ENCODE peak calls at places on chromosome 14, in four cellular contexts. One of them, this sample, is unnamed.

GRCh38 chr14:79464468-79464867 is 746.8 kb downstream of the DIO2 start:
- DNase-seq in foreskin fibroblast: no peak
- DNase-seq in right lobe of liver: no peak
- DNase-seq in GM06990: no peak
- DNase-seq in this sample: no peak

GRCh38 chr14:103099733-103100280 is 5.3 kb downstream of the EXOC3L4 start:
- DNase-seq in foreskin fibroblast: no peak
- DNase-seq in right lobe of liver: peak
- DNase-seq in GM06990: no peak
- DNase-seq in this sample: no peak

GRCh38 chr14:82951171-82951570 is 1417.5 kb upstream of the SEL1L start:
- DNase-seq in foreskin fibroblast: no peak
- DNase-seq in right lobe of liver: no peak
- DNase-seq in GM06990: no peak
- DNase-seq in this sample: no peak

GRCh38 chr14:53850714-53851296 is 105.8 kb downstream of the BMP4 start:
- DNase-seq in foreskin fibroblast: peak
- DNase-seq in right lobe of liver: no peak
- DNase-seq in GM06990: no peak
- DNase-seq in this sample: peak

GRCh38 chr14:50741571-50741970 is 73.5 kb upstream of the SAV1 start:
- DNase-seq in foreskin fibroblast: peak
- DNase-seq in right lobe of liver: no peak
- DNase-seq in GM06990: peak
- DNase-seq in this sample: peak

GRCh38 chr14:65565948-65566347 is 153.4 kb downstream of the FUT8 start:
- DNase-seq in foreskin fibroblast: peak
- DNase-seq in right lobe of liver: no peak
- DNase-seq in GM06990: no peak
- DNase-seq in this sample: no peak

GRCh38 chr14:100078997-100079561 is 13.9 kb downstream of the EVL start:
- DNase-seq in foreskin fibroblast: peak
- DNase-seq in right lobe of liver: no peak
- DNase-seq in GM06990: no peak
- DNase-seq in this sample: no peak

GRCh38 chr14:35847636-35848035 is 21.5 kb downstream of the BRMS1L start:
- DNase-seq in foreskin fibroblast: no peak
- DNase-seq in right lobe of liver: no peak
- DNase-seq in GM06990: no peak
- DNase-seq in this sample: no peak

GRCh38 chr14:80930836-80931389 is 10.6 kb downstream of the CEP128 start:
- DNase-seq in foreskin fibroblast: peak
- DNase-seq in right lobe of liver: no peak
- DNase-seq in GM06990: peak
- DNase-seq in this sample: peak

GRCh38 chr14:61571931-61572330 is 123.4 kb upstream of the HIF1A start:
- DNase-seq in foreskin fibroblast: no peak
- DNase-seq in right lobe of liver: peak
- DNase-seq in GM06990: no peak
- DNase-seq in this sample: no peak

GRCh38 chr14:75222208-75222701 is 45.8 kb upstream of the TMED10 start:
- DNase-seq in foreskin fibroblast: peak
- DNase-seq in right lobe of liver: no peak
- DNase-seq in GM06990: peak
- DNase-seq in this sample: peak

GRCh38 chr14:28776482-28777266 is 10.1 kb downstream of the FOXG1 start:
- DNase-seq in foreskin fibroblast: no peak
- DNase-seq in right lobe of liver: no peak
- DNase-seq in GM06990: no peak
- DNase-seq in this sample: no peak

GRCh38 chr14:26694521-26694920 is 96.7 kb upstream of the NOVA1 start:
- DNase-seq in foreskin fibroblast: no peak
- DNase-seq in right lobe of liver: no peak
- DNase-seq in GM06990: no peak
- DNase-seq in this sample: no peak

GRCh38 chr14:42323426-42323825 is 716.8 kb downstream of the LRFN5 start:
- DNase-seq in foreskin fibroblast: no peak
- DNase-seq in right lobe of liver: no peak
- DNase-seq in GM06990: no peak
- DNase-seq in this sample: no peak

GRCh38 chr14:91342243-91342760 is 75.3 kb downstream of the CCDC88C start:
- DNase-seq in foreskin fibroblast: no peak
- DNase-seq in right lobe of liver: no peak
- DNase-seq in GM06990: no peak
- DNase-seq in this sample: no peak

GRCh38 chr14:91341331-91342242 is 76.0 kb downstream of the CCDC88C start:
- DNase-seq in foreskin fibroblast: no peak
- DNase-seq in right lobe of liver: no peak
- DNase-seq in GM06990: no peak
- DNase-seq in this sample: no peak

GRCh38 chr14:91344107-91344506 is 73.5 kb downstream of the CCDC88C start:
- DNase-seq in foreskin fibroblast: no peak
- DNase-seq in right lobe of liver: no peak
- DNase-seq in GM06990: no peak
- DNase-seq in this sample: no peak

GRCh38 chr14:91339606-91340369 is 77.8 kb downstream of the CCDC88C start:
- DNase-seq in foreskin fibroblast: no peak
- DNase-seq in right lobe of liver: no peak
- DNase-seq in GM06990: no peak
- DNase-seq in this sample: no peak

DNA sequence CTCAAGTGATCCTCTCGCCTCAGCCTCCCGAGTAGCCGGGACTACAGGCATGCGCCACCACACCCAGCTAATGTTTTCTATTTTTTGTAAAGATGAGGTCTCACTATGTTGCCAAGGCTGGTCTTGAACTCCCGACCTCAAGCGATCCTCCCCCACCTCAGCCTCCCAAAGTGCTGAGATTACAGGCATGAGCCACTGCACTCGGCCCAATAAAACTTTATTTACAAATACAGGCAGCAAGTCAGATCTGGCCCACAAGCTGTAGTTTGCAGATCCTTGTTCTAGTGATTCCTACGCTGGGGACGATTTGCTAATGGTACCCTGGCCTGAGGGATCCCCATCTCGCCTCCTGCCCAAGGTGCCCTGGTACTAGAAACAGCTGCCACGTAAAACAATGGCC is 74.6 kb downstream of the CCDC88C start:
- DNase-seq in foreskin fibroblast: no peak
- DNase-seq in right lobe of liver: no peak
- DNase-seq in GM06990: no peak
- DNase-seq in this sample: no peak
- TF ChIP-seq CTCF in foreskin fibroblast: no peak
- TF ChIP-seq CTCF in right lobe of liver: no peak
- TF ChIP-seq CTCF in GM06990: no peak
- TF ChIP-seq CTCF in this sample: no peak

GRCh38 chr14:104724981-104725771 is 1.1 kb downstream of the ADSS1 start:
- DNase-seq in foreskin fibroblast: peak
- DNase-seq in right lobe of liver: peak
- DNase-seq in GM06990: no peak
- DNase-seq in this sample: peak

GRCh38 chr14:104724407-104724980 is 465 bp downstream of the ADSS1 start:
- DNase-seq in foreskin fibroblast: no peak
- DNase-seq in right lobe of liver: peak
- DNase-seq in GM06990: no peak
- DNase-seq in this sample: no peak

GRCh38 chr14:104728631-104729030 is 4.6 kb downstream of the ADSS1 start:
- DNase-seq in foreskin fibroblast: no peak
- DNase-seq in right lobe of liver: no peak
- DNase-seq in GM06990: no peak
- DNase-seq in this sample: no peak

GRCh38 chr14:104725772-104726548 is 1.9 kb downstream of the ADSS1 start:
- DNase-seq in foreskin fibroblast: no peak
- DNase-seq in right lobe of liver: no peak
- DNase-seq in GM06990: no peak
- DNase-seq in this sample: no peak

DNA sequence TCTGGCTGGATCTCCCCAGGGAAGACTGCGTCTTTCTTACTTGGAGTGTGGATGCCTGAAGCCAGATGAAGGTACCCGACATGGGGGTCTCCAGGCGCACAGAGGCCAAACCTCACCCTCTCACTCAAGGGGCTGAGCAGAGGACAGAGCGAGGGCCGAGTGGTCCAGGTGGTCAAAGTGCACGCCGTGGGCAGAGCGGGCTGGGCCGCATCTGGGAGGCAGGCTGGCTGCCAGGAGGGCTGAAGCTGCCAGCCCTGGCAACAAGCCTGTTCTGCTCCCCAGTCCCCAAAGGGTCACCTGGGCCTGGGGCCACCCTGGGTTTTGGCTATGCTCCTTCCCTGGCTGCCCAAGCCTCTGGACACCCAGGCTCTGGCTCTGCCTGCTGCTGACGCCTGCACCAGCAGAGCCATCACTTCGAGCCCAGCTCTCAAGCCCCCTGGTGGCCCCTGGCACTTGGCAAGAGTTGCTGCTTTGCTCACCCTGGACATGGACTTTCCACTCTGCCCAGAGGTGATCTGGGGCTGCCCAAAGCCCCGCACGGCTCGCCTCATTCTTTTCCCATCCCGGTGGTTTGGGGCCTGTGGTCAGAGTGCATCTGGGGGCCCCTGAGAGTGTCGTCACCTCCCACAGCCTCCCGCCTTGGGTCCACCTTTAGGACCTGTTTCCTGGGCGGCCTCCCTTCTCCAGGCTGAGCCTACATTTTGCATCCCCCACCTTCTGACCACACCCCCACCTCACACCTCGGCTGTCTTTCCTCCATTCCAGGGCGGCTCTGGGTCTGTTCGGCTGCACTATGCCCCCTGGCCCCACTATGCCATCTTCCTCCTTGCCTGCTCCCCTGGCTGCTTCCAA is 2.8 kb downstream of the ADSS1 start:
- DNase-seq in foreskin fibroblast: no peak
- DNase-seq in right lobe of liver: peak
- DNase-seq in GM06990: no peak
- DNase-seq in this sample: no peak
- TF ChIP-seq CTCF in foreskin fibroblast: no peak
- TF ChIP-seq CTCF in right lobe of liver: peak
- TF ChIP-seq CTCF in GM06990: peak
- TF ChIP-seq CTCF in this sample: peak

DNA sequence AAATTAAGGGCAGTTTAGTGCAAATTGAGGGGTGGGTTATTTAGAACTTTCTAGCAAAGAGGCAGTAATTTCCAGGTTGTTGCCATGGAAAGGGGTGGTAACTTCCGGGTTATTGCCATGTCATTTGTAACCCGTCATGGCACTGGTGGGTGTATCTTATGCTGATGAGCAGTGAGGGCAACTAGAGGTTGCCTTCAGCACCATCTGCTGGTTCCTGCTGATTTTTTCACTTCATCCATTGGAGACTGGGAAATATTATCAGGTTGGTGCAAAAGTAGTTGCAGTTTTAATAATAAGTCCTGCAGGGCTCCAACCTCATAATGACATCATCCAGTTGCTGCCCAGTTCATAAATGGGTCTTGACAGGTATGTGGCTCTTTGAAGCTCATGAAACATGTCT is 24.4 kb upstream of the SERPINA4 start:
- DNase-seq in foreskin fibroblast: peak
- DNase-seq in right lobe of liver: no peak
- DNase-seq in GM06990: no peak
- DNase-seq in this sample: no peak
- TF ChIP-seq CTCF in foreskin fibroblast: no peak
- TF ChIP-seq CTCF in right lobe of liver: peak
- TF ChIP-seq CTCF in GM06990: peak
- TF ChIP-seq CTCF in this sample: no peak

DNA sequence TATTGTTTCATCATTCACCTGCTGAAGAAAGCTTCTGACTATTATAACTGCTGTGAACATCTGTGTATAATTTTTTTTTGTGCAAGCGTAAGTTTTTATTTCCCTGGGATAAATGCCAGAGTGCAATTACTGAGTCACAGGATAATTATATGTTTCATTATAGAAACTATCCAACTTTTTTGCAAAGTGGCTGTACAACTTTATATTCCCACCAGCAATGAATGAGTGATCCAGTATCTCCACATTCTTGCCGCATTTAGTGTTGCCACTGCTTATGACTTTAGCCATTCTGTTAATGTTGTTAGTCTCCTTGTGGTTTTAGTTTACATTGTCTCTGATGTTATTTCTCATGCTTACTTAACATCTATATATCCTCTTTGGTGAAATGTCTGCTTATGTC is 88.1 kb upstream of the CCDC175 start:
- DNase-seq in foreskin fibroblast: peak
- DNase-seq in right lobe of liver: no peak
- DNase-seq in GM06990: no peak
- DNase-seq in this sample: no peak
- TF ChIP-seq CTCF in foreskin fibroblast: no peak
- TF ChIP-seq CTCF in right lobe of liver: no peak
- TF ChIP-seq CTCF in GM06990: no peak
- TF ChIP-seq CTCF in this sample: no peak

GRCh38 chr14:46250113-46250703 is 401.4 kb downstream of the RPL10L start:
- DNase-seq in foreskin fibroblast: peak
- DNase-seq in right lobe of liver: no peak
- DNase-seq in GM06990: no peak
- DNase-seq in this sample: no peak
- TF ChIP-seq CTCF in foreskin fibroblast: peak
- TF ChIP-seq CTCF in right lobe of liver: peak
- TF ChIP-seq CTCF in GM06990: peak
- TF ChIP-seq CTCF in this sample: peak

GRCh38 chr14:68939424-68939892 is 39.6 kb downstream of the ACTN1 start:
- DNase-seq in foreskin fibroblast: no peak
- DNase-seq in right lobe of liver: no peak
- DNase-seq in GM06990: no peak
- DNase-seq in this sample: no peak

GRCh38 chr14:68938515-68939423 is 40.3 kb downstream of the ACTN1 start:
- DNase-seq in foreskin fibroblast: no peak
- DNase-seq in right lobe of liver: peak
- DNase-seq in GM06990: no peak
- DNase-seq in this sample: no peak

GRCh38 chr14:68936980-68937379 is 42.1 kb downstream of the ACTN1 start:
- DNase-seq in foreskin fibroblast: no peak
- DNase-seq in right lobe of liver: no peak
- DNase-seq in GM06990: no peak
- DNase-seq in this sample: no peak

GRCh38 chr14:68936476-68936875 is 42.6 kb downstream of the ACTN1 start:
- DNase-seq in foreskin fibroblast: no peak
- DNase-seq in right lobe of liver: no peak
- DNase-seq in GM06990: no peak
- DNase-seq in this sample: no peak

GRCh38 chr14:68937790-68938514 is 41.1 kb downstream of the ACTN1 start:
- DNase-seq in foreskin fibroblast: no peak
- DNase-seq in right lobe of liver: peak
- DNase-seq in GM06990: no peak
- DNase-seq in this sample: no peak
- TF ChIP-seq CTCF in foreskin fibroblast: peak
- TF ChIP-seq CTCF in right lobe of liver: peak
- TF ChIP-seq CTCF in GM06990: no peak
- TF ChIP-seq CTCF in this sample: peak